ENCODE peak calls at places on chromosomes 12 and 14, in five cellular contexts. N is M059J; C is effector memory CD8-positive, alpha-beta T cell; J is cardiac fibroblast; L is suprapubic skin. B is an unnamed sample.

GRCh38 chr14:105091335-105092123 is 26.3 kb upstream of the GPR132 start:
- DNase-seq in L (peak; percentile 84), N (peak; percentile 90), C (no peak), J (no peak), B (no peak)

GRCh38 chr12:91383106-91383505 is 200.5 kb upstream of the DCN start:
- DNase-seq in L (no peak), J (peak; percentile 16), N (no peak), C (no peak), B (no peak)

GRCh38 chr12:94636462-94637085 is 13.8 kb downstream of the TMCC3 start:
- DNase-seq in C (no peak), L (no peak), N (no peak), J (peak; percentile 25), B (no peak)

GRCh38 chr12:6165418-6165817 is 34.8 kb upstream of the CD9 start:
- DNase-seq in C (no peak), J (no peak), N (no peak), L (no peak), B (no peak)

GRCh38 chr12:94145231-94145979 is 3.0 kb upstream of the PLXNC1 start:
- DNase-seq in C (no peak), L (no peak), N (peak; percentile 45), J (peak; percentile 65), B (peak; percentile 22)

GRCh38 chr12:87413784-87414183 is 615.4 kb downstream of the C12orf50 start:
- DNase-seq in L (no peak), N (peak; percentile 25), C (no peak), J (peak; percentile 74), B (no peak)

GRCh38 chr12:31773223-31773750 is 44.5 kb upstream of the AMN1 start:
- DNase-seq in L (no peak), J (peak; percentile 15), N (no peak), C (no peak), B (no peak)

GRCh38 chr12:57164454-57164853 is 17.0 kb upstream of the LRP1-AS start:
- DNase-seq in N (no peak), C (no peak), L (no peak), J (no peak), B (no peak)

GRCh38 chr14:24232645-24233537 is at the start of gene GMPR2:
- DNase-seq in L (no peak), N (no peak), J (no peak), C (no peak), B (no peak)

GRCh38 chr12:1841606-1842182 is 21.3 kb downstream of the LRTM2 start:
- DNase-seq in C (no peak), N (no peak), J (no peak), L (no peak), B (no peak)

GRCh38 chr12:70609203-70609602 is 28.0 kb downstream of the PTPRB start:
- DNase-seq in N (peak; percentile 24), J (no peak), L (no peak), C (no peak), B (no peak)